ENCODE peak calls at places on chromosomes 1 and 21, in ten cellular contexts. N is left lung, E is cardiac muscle cell, I is fibroblast of mammary gland, K is AG10803, H is lower leg skin, S is heart left ventricle, P is mucosa of descending colon, J is A549, T is mesendoderm. Z is an unnamed sample.
A peak's percentile ranks its signal among the peaks of the same experiment; 100 is the strongest.

GRCh38 chr21:34745557-34746255 is 76.9 kb downstream of the CLIC6 start:
- DNase-seq in N (peak; percentile 85), E (peak; percentile 92), I (peak; percentile 88), K (peak; percentile 84), H (peak; percentile 69), S (peak; percentile 82), P (peak; percentile 56), J (peak; percentile 76), T (peak; percentile 98), Z (peak; percentile 48)

GRCh38 chr1:201153474-201154388 is 543 bp downstream of the TMEM9 start:
- DNase-seq in N (no peak), E (no peak), I (peak; percentile 21), K (no peak), H (peak; percentile 23), S (no peak), P (no peak), J (no peak), T (peak; percentile 70), Z (no peak)

GRCh38 chr1:151635479-151636072 is 23.7 kb downstream of the SNX27 start:
- DNase-seq in N (no peak), E (no peak), I (no peak), K (no peak), H (no peak), S (no peak), P (no peak), J (no peak), T (peak; percentile 66), Z (no peak)

GRCh38 chr1:112998592-112999235 is 42.7 kb upstream of the SLC16A1 start:
- DNase-seq in N (no peak), E (peak; percentile 98), I (peak; percentile 71), K (peak; percentile 94), H (peak; percentile 49), S (peak; percentile 67), P (no peak), J (peak; percentile 14), T (peak; percentile 26), Z (no peak)

GRCh38 chr1:178612261-178612660 is 99.4 kb downstream of the TEX35 start:
- DNase-seq in N (no peak), E (peak; percentile 63), I (peak; percentile 54), K (peak; percentile 75), H (no peak), S (no peak), P (no peak), J (no peak), T (no peak), Z (no peak)

GRCh38 chr1:161834967-161835366 is 68.8 kb downstream of the ATF6 start:
- DNase-seq in N (no peak), E (no peak), I (peak; percentile 51), K (no peak), H (no peak), S (no peak), P (no peak), J (no peak), T (no peak), Z (no peak)

GRCh38 chr1:221823149-221823548 is 81.3 kb upstream of the DUSP10 start:
- DNase-seq in N (no peak), E (no peak), I (no peak), K (no peak), H (no peak), S (no peak), P (no peak), J (no peak), T (no peak), Z (no peak)

GRCh38 chr1:170790651-170791071 is 126.7 kb downstream of the PRRX1 start:
- DNase-seq in N (no peak), E (no peak), I (peak; percentile 65), K (peak; percentile 86), H (no peak), S (no peak), P (no peak), J (no peak), T (no peak), Z (no peak)

GRCh38 chr1:111553199-111553598 is 49.8 kb upstream of the ADORA3 start:
- DNase-seq in N (no peak), E (peak; percentile 24), I (peak; percentile 83), K (peak; percentile 83), H (no peak), S (no peak), P (no peak), J (peak; percentile 19), T (peak; percentile 15), Z (no peak)
- H3K4me3 ChIP-seq in N (no peak overlapping the region), E (no peak overlapping the region), I (no peak overlapping the region), K (no peak overlapping the region), H (no peak overlapping the region), S (no peak overlapping the region), P (no peak overlapping the region), J (no peak overlapping the region), T (no peak overlapping the region), Z (no peak overlapping the region)

GRCh38 chr1:111987502-111987901 is 2.0 kb downstream of the KCND3 start:
- DNase-seq in N (no peak), E (no peak), I (no peak), K (no peak), H (no peak), S (peak; percentile 67), P (no peak), J (no peak), T (no peak), Z (no peak)

GRCh38 chr1:111989531-111990025 is at the start of gene KCND3:
- DNase-seq in N (peak; percentile 82), E (peak; percentile 40), I (peak; percentile 4), K (peak; percentile 38), H (no peak), S (peak; percentile 67), P (peak; percentile 45), J (no peak), T (peak; percentile 13), Z (no peak)

GRCh38 chr1:111990026-111990877 is 784 bp upstream of the KCND3 start:
- DNase-seq in N (peak; percentile 83), E (no peak), I (no peak), K (peak; percentile 15), H (no peak), S (peak; percentile 64), P (peak; percentile 43), J (no peak), T (peak; percentile 29), Z (peak; percentile 20)

GRCh38 chr1:111988377-111988742 is 1.1 kb downstream of the KCND3 start:
- DNase-seq in N (no peak), E (no peak), I (no peak), K (no peak), H (no peak), S (no peak), P (no peak), J (no peak), T (no peak), Z (no peak)

GRCh38 chr1:111988743-111989453 is 570 bp downstream of the KCND3 start:
- DNase-seq in N (peak; percentile 80), E (no peak), I (no peak), K (no peak), H (peak; percentile 16), S (peak; percentile 68), P (no peak), J (no peak), T (peak; percentile 37), Z (no peak)
- H3K4me3 ChIP-seq in N (peak overlapping the region; percentile 43), E (peak overlapping the region; percentile 66), I (no peak overlapping the region), K (peak overlapping the region; percentile 45), H (peak overlapping the region; percentile 14), S (peak overlapping the region; percentile 70), P (no peak overlapping the region), J (peak overlapping the region; percentile 55), T (no peak overlapping the region), Z (peak overlapping the region; percentile 18)

GRCh38 chr1:84145051-84145450 is 980 bp downstream of the PRKACB start:
- DNase-seq in N (no peak), E (no peak), I (no peak), K (no peak), H (no peak), S (no peak), P (no peak), J (no peak), T (no peak), Z (no peak)

GRCh38 chr1:84143796-84144565 is at the start of gene PRKACB:
- DNase-seq in N (no peak), E (peak; percentile 57), I (peak; percentile 48), K (peak; percentile 44), H (no peak), S (no peak), P (no peak), J (no peak), T (no peak), Z (no peak)

GRCh38 chr1:84148758-84149157 is 4.7 kb downstream of the PRKACB start:
- DNase-seq in N (no peak), E (no peak), I (no peak), K (no peak), H (no peak), S (no peak), P (no peak), J (no peak), T (no peak), Z (no peak)

GRCh38 chr1:84141177-84142003 is 2.7 kb upstream of the PRKACB start:
- DNase-seq in N (no peak), E (peak; percentile 38), I (peak; percentile 33), K (no peak), H (no peak), S (no peak), P (no peak), J (no peak), T (no peak), Z (no peak)

DNA sequence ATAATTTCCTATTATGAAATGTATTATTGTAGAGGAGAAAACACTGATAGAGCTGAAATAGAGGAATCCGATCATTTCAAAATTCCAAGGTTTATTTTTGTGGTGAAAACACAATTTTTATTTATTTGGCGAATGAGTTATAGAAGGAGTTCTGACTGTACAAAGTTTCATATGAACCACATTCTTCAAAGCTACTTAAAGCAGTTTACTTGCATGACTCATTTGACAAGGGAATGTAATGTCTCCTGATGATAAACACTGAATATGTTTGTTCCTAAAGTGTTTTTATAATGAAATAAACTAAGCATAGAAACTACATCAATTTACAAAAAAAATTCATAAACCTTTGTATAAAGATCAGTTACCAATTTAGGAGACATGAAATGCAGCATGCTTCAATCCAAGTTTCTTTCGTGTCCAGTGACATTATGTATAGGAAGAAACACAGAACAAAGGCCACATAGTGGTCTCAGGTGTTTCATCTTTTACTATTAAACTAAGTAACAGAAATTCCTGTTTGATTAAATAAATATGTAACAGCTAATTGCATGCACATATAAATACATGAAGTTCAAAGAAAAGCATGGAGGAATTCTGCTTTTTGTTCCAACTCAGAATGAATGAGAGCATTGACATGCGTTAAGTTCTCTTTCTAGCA is 2.4 kb downstream of the PRKACB start:
- DNase-seq in N (no peak), E (peak; percentile 55), I (peak; percentile 71), K (peak; percentile 68), H (no peak), S (no peak), P (no peak), J (peak; percentile 6), T (no peak), Z (no peak)
- H3K4me3 ChIP-seq in N (no peak overlapping the region), E (no peak overlapping the region), I (no peak overlapping the region), K (no peak overlapping the region), H (no peak overlapping the region), S (no peak overlapping the region), P (no peak overlapping the region), J (no peak overlapping the region), T (no peak overlapping the region), Z (no peak overlapping the region)

GRCh38 chr1:62487956-62488355 is 51.1 kb downstream of the USP1 start:
- DNase-seq in N (no peak), E (no peak), I (no peak), K (no peak), H (no peak), S (no peak), P (no peak), J (no peak), T (peak; percentile 31), Z (no peak)

GRCh38 chr1:62481681-62482080 is 44.8 kb downstream of the USP1 start:
- DNase-seq in N (no peak), E (no peak), I (no peak), K (no peak), H (no peak), S (no peak), P (no peak), J (no peak), T (no peak), Z (no peak)

GRCh38 chr1:62484824-62485468 is 48.1 kb downstream of the USP1 start:
- DNase-seq in N (no peak), E (no peak), I (no peak), K (no peak), H (no peak), S (no peak), P (no peak), J (no peak), T (no peak), Z (no peak)
- H3K4me3 ChIP-seq in N (no peak overlapping the region), E (no peak overlapping the region), I (no peak overlapping the region), K (no peak overlapping the region), H (no peak overlapping the region), S (no peak overlapping the region), P (no peak overlapping the region), J (no peak overlapping the region), T (no peak overlapping the region), Z (no peak overlapping the region)

Z was measured in WERI-Rb-1.